ENCODE peak calls at places on chromosomes 6 and 20, in ten cellular contexts. L is T-cell; I is stimulated activated naive CD8-positive, alpha-beta T cell treated with anti-CD3 and anti-CD28 coated beads, Interleukin-15, Interleukin-2, amounts not matched to agents 100 U/mL and 50 U/mL, for 24 hours; Y is activated CD8-positive, alpha-beta T cell treated with anti-CD3 and anti-CD28 coated beads for 36 hours; W is heart right ventricle; T is T-helper 17 cell; J is central memory CD8-positive, alpha-beta T cell; P is sciatic nerve; F is activated T-cell treated with anti-CD3 and anti-CD28 coated beads, Interleukin-2, amount 50 U/mL, for 72 hours; U is IMR-90. M is an unnamed sample.

GRCh38 chr20:53609501-53610445 is 16.1 kb upstream of the ZNF217 start:
- ATAC-seq in L (peak), I (peak), Y (peak), W (peak), T (peak), J (peak), P (no peak), F (peak), U (peak), M (peak)

GRCh38 chr20:47350181-47350550 is 6.3 kb downstream of the ZMYND8 start:
- ATAC-seq in L (peak), I (no peak), Y (peak), W (no peak), T (peak), J (peak), P (no peak), F (peak), U (no peak), M (peak)

GRCh38 chr20:41038878-41039404 is 10.3 kb downstream of the TOP1 start:
- ATAC-seq in L (no peak), I (peak), Y (peak), W (no peak), T (no peak), J (no peak), P (no peak), F (peak), U (no peak), M (peak)

GRCh38 chr6:42877695-42878094 is 1.7 kb upstream of the RPL7L1 start:
- ATAC-seq in L (no peak), I (no peak), Y (no peak), W (no peak), T (no peak), J (no peak), P (no peak), F (no peak), U (no peak), M (no peak)

GRCh38 chr20:30175681-30176080 is 1081.8 kb upstream of the DEFB115 start:
- ATAC-seq in L (no peak), I (no peak), Y (no peak), W (no peak), T (no peak), J (no peak), P (no peak), F (no peak), U (no peak), M (no peak)

GRCh38 chr20:21166801-21167200 is 40.9 kb downstream of the KIZ start:
- ATAC-seq in L (no peak), I (no peak), Y (peak), W (no peak), T (no peak), J (no peak), P (no peak), F (peak), U (no peak), M (no peak)

GRCh38 chr6:56714982-56715456 is 72.3 kb upstream of the DST start:
- ATAC-seq in L (no peak), I (no peak), Y (no peak), W (peak), T (no peak), J (no peak), P (no peak), F (no peak), U (peak), M (no peak)

GRCh38 chr6:117568831-117569434 is 33.4 kb downstream of the GOPC start:
- ATAC-seq in L (no peak), I (peak), Y (peak), W (no peak), T (no peak), J (no peak), P (no peak), F (peak), U (no peak), M (peak)

GRCh38 chr6:158914923-158915322 is 85.1 kb downstream of the RSPH3 start:
- ATAC-seq in L (no peak), I (no peak), Y (no peak), W (no peak), T (no peak), J (no peak), P (no peak), F (no peak), U (no peak), M (no peak)

GRCh38 chr6:89610149-89610642 is 28.4 kb downstream of the LYRM2 start:
- ATAC-seq in L (peak), I (peak), Y (peak), W (peak), T (peak), J (peak), P (peak), F (peak), U (peak), M (peak)

GRCh38 chr20:57173986-57174385 is 92.5 kb downstream of the BMP7 start:
- ATAC-seq in L (no peak), I (no peak), Y (no peak), W (no peak), T (no peak), J (no peak), P (no peak), F (no peak), U (no peak), M (no peak)

GRCh38 chr6:38593419-38593818 is 46.3 kb downstream of the BTBD9 start:
- ATAC-seq in L (no peak), I (no peak), Y (peak), W (no peak), T (no peak), J (no peak), P (no peak), F (peak), U (no peak), M (peak)

GRCh38 chr6:13494137-13494536 is 6.7 kb upstream of the GFOD1 start:
- ATAC-seq in L (no peak), I (no peak), Y (no peak), W (no peak), T (no peak), J (no peak), P (no peak), F (no peak), U (peak), M (no peak)

GRCh38 chr20:3887870-3888614 is 1.1 kb upstream of the PANK2 start:
- ATAC-seq in L (no peak), I (no peak), Y (no peak), W (peak), T (no peak), J (no peak), P (peak), F (no peak), U (peak), M (no peak)

GRCh38 chr6:109396319-109396718 is 14.1 kb upstream of the CD164 start:
- ATAC-seq in L (no peak), I (no peak), Y (no peak), W (no peak), T (no peak), J (no peak), P (no peak), F (no peak), U (no peak), M (no peak)

GRCh38 chr6:31898200-31899011 is 908 bp upstream of the EHMT2 start:
- ATAC-seq in L (peak), I (peak), Y (peak), W (peak), T (peak), J (peak), P (peak), F (peak), U (no peak), M (peak)